ENCODE peak calls at places on chromosomes 2 and 18, in four cellular contexts. C is mammary epithelial cell, Z is H1, S is AG04450. X is an unnamed sample.

GRCh38 chr2:105539331-105539730 is 140.5 kb upstream of the FHL2 start:
- DNase-seq in C (no peak), Z (no peak), S (no peak), X (no peak)

GRCh38 chr18:41618135-41618534 is 336.9 kb upstream of the PIK3C3 start:
- DNase-seq in C (no peak), Z (no peak), S (no peak), X (no peak)

GRCh38 chr2:41873102-41873501 is 174.7 kb upstream of the PKDCC start:
- DNase-seq in C (no peak), Z (no peak), S (no peak), X (peak)

GRCh38 chr2:219041252-219041651 is at the start of gene CFAP65:
- DNase-seq in C (peak), Z (peak), S (peak), X (no peak)

GRCh38 chr2:100875516-100876230 is 55.7 kb downstream of the NPAS2 start:
- DNase-seq in C (no peak), Z (no peak), S (no peak), X (no peak)

GRCh38 chr2:230885467-230886130 is 20.9 kb downstream of the ITM2C start:
- DNase-seq in C (no peak), Z (peak), S (peak), X (no peak)

GRCh38 chr2:191959209-191959608 is 112.3 kb upstream of the CAVIN2 start:
- DNase-seq in C (no peak), Z (no peak), S (no peak), X (no peak)

GRCh38 chr18:70288851-70289328 is at the start of gene SOCS6:
- DNase-seq in C (peak), Z (peak), S (peak), X (no peak)

GRCh38 chr2:127048969-127049897 is 57.7 kb downstream of the BIN1 start:
- DNase-seq in C (no peak), Z (no peak), S (no peak), X (no peak)

GRCh38 chr18:9434240-9434701 is 41.0 kb upstream of the RALBP1 start:
- DNase-seq in C (no peak), Z (peak), S (no peak), X (no peak)

GRCh38 chr2:48425402-48425801 is 104.6 kb upstream of the STON1 start:
- DNase-seq in C (no peak), Z (peak), S (no peak), X (no peak)

GRCh38 chr18:11308499-11308898 is 159.1 kb upstream of the PIEZO2 start:
- DNase-seq in C (peak), Z (no peak), S (no peak), X (no peak)

GRCh38 chr18:24656571-24656971 is 196.1 kb downstream of the HRH4 start:
- DNase-seq in C (peak), Z (no peak), S (peak), X (no peak)

GRCh38 chr2:231174211-231174651 is 24.2 kb upstream of the ARMC9 start:
- DNase-seq in C (no peak), Z (no peak), S (no peak), X (no peak)

GRCh38 chr2:61763605-61764034 is 90.2 kb downstream of the FAM161A start:
- DNase-seq in C (no peak), Z (no peak), S (peak), X (peak)

GRCh38 chr2:111099402-111099801 is 21.3 kb upstream of the BCL2L11 start:
- DNase-seq in C (no peak), Z (no peak), S (no peak), X (no peak)

GRCh38 chr18:58666176-58666575 is 5.1 kb upstream of the MALT1 start:
- DNase-seq in C (no peak), Z (no peak), S (no peak), X (no peak)

GRCh38 chr18:31185551-31185950 is 22.9 kb upstream of the DSC1 start:
- DNase-seq in C (peak), Z (no peak), S (no peak), X (no peak)

GRCh38 chr2:84811839-84812238 is 69.0 kb downstream of the TRABD2A start:
- DNase-seq in C (no peak), Z (no peak), S (no peak), X (no peak)

GRCh38 chr2:15642334-15643208 is 50.9 kb downstream of the DDX1 start:
- DNase-seq in C (no peak), Z (no peak), S (no peak), X (no peak)

GRCh38 chr2:199932312-199932855 is 21.3 kb downstream of the C2orf69 start:
- DNase-seq in C (no peak), Z (no peak), S (no peak), X (no peak)

GRCh38 chr18:9335255-9336045 is 877 bp downstream of the TWSG1 start:
- DNase-seq in C (no peak), Z (no peak), S (no peak), X (no peak)

GRCh38 chr2:20674974-20675679 is 8.2 kb downstream of the GDF7 start:
- DNase-seq in C (no peak), Z (no peak), S (peak), X (peak)

GRCh38 chr2:115119086-115119485 is 676.6 kb downstream of the DPP10 start:
- DNase-seq in C (no peak), Z (no peak), S (no peak), X (no peak)

GRCh38 chr2:133841905-133842304 is 273.6 kb upstream of the NCKAP5 start:
- DNase-seq in C (peak), Z (no peak), S (peak), X (peak)

GRCh38 chr18:63158676-63159291 is 160.8 kb downstream of the BCL2 start:
- DNase-seq in C (no peak), Z (no peak), S (no peak), X (no peak)

GRCh38 chr2:153872311-153873061 is 764 bp downstream of the GALNT13 start:
- DNase-seq in C (no peak), Z (peak), S (no peak), X (no peak)

DNA sequence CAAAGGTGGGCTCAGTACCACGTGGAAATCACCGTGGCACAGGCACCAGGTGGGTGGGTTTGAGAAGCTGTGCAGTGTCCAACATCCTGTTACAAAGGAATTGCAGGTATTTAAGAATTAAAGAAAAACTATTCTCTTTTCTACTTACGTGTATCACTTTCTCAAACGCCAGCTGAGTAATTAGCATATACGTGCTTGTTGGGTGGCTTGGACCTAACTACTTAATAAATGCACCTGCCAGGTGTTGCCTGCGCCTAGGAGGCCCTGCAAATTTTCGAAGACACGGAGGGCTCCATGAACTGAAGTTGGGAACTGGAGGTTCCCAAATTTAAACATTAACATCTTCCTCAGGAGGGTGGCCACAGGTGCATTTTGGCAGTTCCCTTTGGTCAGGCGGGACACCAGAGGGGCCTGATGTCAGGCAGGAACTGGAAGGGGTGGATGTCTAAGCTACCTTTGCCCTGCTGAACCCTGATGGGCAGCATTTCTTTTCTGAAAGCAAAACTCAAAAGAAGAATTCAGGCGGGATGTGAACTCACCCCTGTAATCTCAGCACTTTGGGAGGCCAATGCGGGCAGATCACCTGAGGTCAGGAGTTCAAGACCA is 84.8 kb downstream of the HS6ST1 start:
- DNase-seq in C (no peak), Z (no peak), S (no peak), X (no peak)
- H3K4me3 ChIP-seq in C (peak), Z (peak), S (no peak), X (peak)

GRCh38 chr2:69735696-69736095 is 6.2 kb upstream of the ANXA4 start:
- DNase-seq in C (no peak), Z (no peak), S (no peak), X (no peak)

GRCh38 chr2:69744456-69744855 is 2.5 kb downstream of the ANXA4 start:
- DNase-seq in C (no peak), Z (no peak), S (no peak), X (no peak)

GRCh38 chr2:69742170-69742952 is 427 bp downstream of the ANXA4 start:
- DNase-seq in C (peak), Z (peak), S (no peak), X (no peak)

GRCh38 chr2:69743847-69744264 is 1.9 kb downstream of the ANXA4 start:
- DNase-seq in C (no peak), Z (peak), S (no peak), X (no peak)

DNA sequence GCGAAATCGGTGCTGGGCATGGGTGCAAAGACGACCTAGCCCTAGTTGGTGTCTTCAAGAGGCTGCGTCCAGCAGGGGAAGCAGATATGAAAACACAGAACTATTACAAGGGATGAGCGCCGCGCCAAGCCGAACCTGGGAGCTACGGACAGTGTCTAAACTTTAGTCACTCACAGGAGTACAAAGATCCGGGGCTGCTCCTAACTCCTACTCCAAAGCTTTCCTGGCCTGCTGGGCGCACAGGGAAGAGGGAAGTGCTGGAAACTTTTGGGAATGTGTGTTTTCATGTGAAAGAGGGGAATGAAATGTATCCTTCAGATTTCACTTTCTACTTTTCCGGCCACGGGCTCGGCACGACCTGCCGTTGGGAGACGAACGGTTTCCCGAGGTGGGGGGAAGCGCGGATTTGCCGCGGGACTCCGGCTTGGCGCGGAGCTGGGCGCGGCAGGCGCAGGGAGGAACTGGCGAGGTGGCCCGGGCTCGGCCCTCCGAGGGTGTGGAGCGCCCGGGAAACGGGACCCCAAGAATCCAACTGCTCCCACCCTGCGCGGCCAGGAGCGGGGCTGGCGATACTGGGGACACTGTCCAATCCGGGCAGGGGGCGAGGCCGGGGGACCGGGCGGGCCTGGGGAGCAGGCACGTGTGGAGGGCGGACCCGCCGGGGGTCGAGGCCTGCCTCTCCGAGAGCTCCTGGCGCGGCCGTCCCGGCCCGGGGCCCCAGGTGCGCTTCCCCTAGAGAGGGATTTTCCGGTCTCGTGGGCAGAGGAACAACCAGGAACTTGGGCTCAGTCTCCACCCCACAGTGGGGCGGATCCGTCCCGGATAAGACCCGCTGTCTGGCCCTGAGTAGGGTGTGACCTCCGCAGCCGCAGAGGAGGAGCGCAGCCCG is at the start of gene ANXA4:
- DNase-seq in C (peak), Z (peak), S (peak), X (no peak)
- TF ChIP-seq CTCF in C (peak), Z (no peak), S (peak), X (peak)

GRCh38 chr2:74199275-74199701 is 873 bp downstream of the MTHFD2 start:
- DNase-seq in C (no peak), Z (no peak), S (no peak), X (no peak)

GRCh38 chr2:74201596-74201995 is 3.2 kb downstream of the MTHFD2 start:
- DNase-seq in C (no peak), Z (no peak), S (no peak), X (no peak)

GRCh38 chr2:74198461-74199274 is at the start of gene MTHFD2:
- DNase-seq in C (peak), Z (peak), S (peak), X (peak)

GRCh38 chr2:74199871-74200305 is 1.5 kb downstream of the MTHFD2 start:
- DNase-seq in C (peak), Z (no peak), S (no peak), X (no peak)

DNA sequence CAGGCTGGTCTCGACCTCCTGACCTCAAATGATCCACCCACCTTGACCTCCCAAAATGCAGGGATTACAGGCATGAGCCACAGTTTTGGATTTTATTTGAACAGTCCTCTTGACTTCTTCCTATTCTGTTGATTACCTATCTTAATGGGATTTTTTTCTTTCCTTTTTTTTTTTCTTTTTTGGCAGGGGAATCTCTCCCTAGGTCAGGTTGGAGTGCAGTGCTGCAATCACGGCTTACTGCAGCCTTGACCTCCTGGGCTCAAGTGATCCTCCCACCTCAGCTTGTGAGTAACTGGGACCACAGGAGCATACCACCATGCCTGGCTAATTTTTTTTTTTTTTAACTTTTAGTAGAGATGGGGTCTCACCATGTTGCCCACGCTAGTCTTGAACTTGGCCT is 2.8 kb downstream of the MTHFD2 start:
- DNase-seq in C (no peak), Z (no peak), S (no peak), X (no peak)
- H3K4me3 ChIP-seq in C (no peak), Z (peak), S (peak), X (peak)

DNA sequence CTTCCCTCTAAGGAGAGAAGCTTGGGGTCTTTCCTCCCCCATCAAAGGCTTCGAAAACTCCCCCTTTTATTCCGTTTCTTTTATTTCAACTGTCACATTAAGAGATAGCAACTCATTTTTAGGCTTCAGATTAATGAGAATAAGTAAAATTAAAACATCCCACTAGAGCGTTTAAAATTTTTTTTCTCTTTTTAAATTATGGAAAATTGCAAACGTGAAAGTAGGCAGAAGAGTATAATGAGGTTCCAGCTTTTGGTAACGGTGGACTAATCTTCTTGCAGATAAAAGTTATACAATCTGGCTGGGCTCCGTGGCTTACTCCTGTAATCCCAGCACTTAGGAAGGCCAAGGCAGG is 21.9 kb upstream of the RMP24 start:
- DNase-seq in C (no peak), Z (no peak), S (no peak), X (no peak)
- TF ChIP-seq CTCF in C (no peak), Z (no peak), S (no peak), X (no peak)

DNA sequence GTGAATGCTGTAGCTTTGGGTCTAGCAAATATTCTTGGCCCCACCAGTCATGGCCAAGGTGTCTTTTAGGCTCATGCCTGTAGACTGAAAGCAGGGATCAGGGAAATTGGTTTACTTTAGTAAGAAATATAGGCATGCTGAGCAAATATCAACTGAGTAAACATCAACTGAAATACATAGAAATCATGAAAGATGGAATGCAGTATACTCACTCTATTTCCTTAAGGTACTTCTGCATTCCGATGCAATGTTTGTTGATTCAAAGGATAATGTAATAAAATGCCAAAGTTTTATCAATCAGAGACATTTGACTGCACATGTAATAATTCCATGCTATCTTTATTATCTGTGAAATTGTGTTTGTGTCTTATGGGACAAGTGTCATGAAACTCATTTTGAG is 19.6 kb upstream of the IL1R1 start:
- DNase-seq in C (no peak), Z (no peak), S (no peak), X (no peak)
- H3K4me3 ChIP-seq in C (no peak), Z (no peak), S (no peak), X (no peak)

DNA sequence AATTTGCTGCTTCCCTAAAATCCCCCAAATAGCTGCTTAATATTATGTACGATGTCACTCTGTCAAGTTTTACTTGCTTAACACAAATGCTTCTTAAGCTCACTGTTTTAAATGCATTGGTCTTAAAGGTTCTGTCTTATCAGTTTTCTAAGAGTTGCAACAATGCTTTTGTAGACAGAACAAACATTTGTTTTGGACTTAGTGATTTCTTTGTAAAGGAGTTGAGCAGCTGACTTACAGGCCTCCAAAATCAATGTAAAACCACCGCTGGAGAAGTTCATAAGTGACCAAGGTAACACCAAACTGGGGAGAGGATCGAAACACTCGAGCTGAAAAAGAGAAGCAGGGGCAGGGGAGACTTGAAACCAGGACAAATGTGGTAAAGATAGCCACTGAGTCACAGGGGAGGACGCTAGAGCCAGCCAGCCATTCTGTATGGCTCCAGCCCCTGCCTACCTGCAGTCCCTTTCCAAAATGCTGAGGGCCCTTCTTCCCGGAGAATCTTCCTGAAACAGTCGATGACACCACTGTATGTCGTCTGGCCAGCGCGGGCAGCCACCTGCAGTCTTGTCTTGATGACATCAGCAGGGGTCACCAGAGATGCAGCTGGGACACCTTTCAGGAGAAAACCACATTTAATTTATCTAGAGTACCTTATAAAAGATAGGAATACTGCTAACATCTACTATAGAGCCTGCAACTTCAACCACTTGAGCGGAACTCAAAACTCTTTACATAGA is 100.2 kb downstream of the DYNC1I2 start:
- DNase-seq in C (no peak), Z (no peak), S (no peak), X (no peak)
- TF ChIP-seq CTCF in C (no peak), Z (peak), S (no peak), X (no peak)

GRCh38 chr2:96485751-96486643 is 19.2 kb downstream of the NEURL3 start:
- DNase-seq in C (peak), Z (peak), S (peak), X (peak)
- H3K4me3 ChIP-seq in C (peak), Z (peak), S (peak), X (peak)

GRCh38 chr2:181575024-181575649 is 81.8 kb downstream of the CERKL start:
- DNase-seq in C (no peak), Z (no peak), S (no peak), X (no peak)

GRCh38 chr2:181574321-181574720 is 82.6 kb downstream of the CERKL start:
- DNase-seq in C (no peak), Z (no peak), S (no peak), X (no peak)

GRCh38 chr2:181570833-181571661 is 85.9 kb downstream of the CERKL start:
- DNase-seq in C (no peak), Z (no peak), S (no peak), X (no peak)

GRCh38 chr2:181575650-181576025 is 81.3 kb downstream of the CERKL start:
- DNase-seq in C (no peak), Z (no peak), S (no peak), X (no peak)

GRCh38 chr2:181573140-181573736 is 83.7 kb downstream of the CERKL start:
- DNase-seq in C (peak), Z (no peak), S (no peak), X (no peak)
- TF ChIP-seq CTCF in C (peak), Z (no peak), S (peak), X (peak)

GRCh38 chr2:176106636-176107539 is at the start of gene HOXD11:
- DNase-seq in C (peak), Z (peak), S (no peak), X (no peak)
- H3K4me3 ChIP-seq in C (peak), Z (peak), S (no peak), X (no peak)

X was measured in AG04449.